ENCODE peak calls at places on chromosomes 11 and 22, in four cellular contexts. C, M, R and A are unnamed samples.
A peak's percentile ranks its signal among the peaks of the same experiment; 100 is the strongest.

GRCh38 chr11:70478194-70478890 is 80.0 kb downstream of the CTTN start:
- DNase-seq in M (no peak), R (no peak), C (no peak), A (no peak)

GRCh38 chr11:116826751-116827431 is 2.8 kb upstream of the APOC3 start:
- DNase-seq in C (no peak), R (no peak), M (no peak), A (no peak)

GRCh38 chr22:26359156-26359555 is 69.9 kb upstream of the ASPHD2 start:
- DNase-seq in R (no peak), M (no peak), C (no peak), A (no peak)

GRCh38 chr11:20226936-20227335 is 66.7 kb upstream of the DBX1 start:
- DNase-seq in R (no peak), C (no peak), M (no peak), A (no peak)

GRCh38 chr11:12942157-12942556 is 67.0 kb upstream of the RASSF10 start:
- DNase-seq in R (no peak), C (no peak), M (no peak), A (no peak)

GRCh38 chr11:72358461-72359405 is 75.6 kb downstream of the CLPB start:
- DNase-seq in M (no peak), R (no peak), C (no peak), A (no peak)

GRCh38 chr11:111388431-111388830 is 9.4 kb upstream of the POU2AF1 start:
- DNase-seq in M (no peak), C (no peak), R (no peak), A (no peak)

GRCh38 chr11:93279911-93280347 is 50.6 kb upstream of the DEUP1 start:
- DNase-seq in C (no peak), M (no peak), R (no peak), A (no peak)

GRCh38 chr11:9313648-9314290 is 624 bp downstream of the TMEM41B start:
- DNase-seq in C (peak; percentile 42), M (no peak), R (no peak), A (no peak)

GRCh38 chr11:66559141-66559861 is 9.1 kb downstream of the CTSF start:
- DNase-seq in C (no peak), M (peak; percentile 70), R (no peak), A (no peak)

GRCh38 chr22:37485006-37485713 is 1.0 kb downstream of the MFNG start:
- DNase-seq in M (peak; percentile 70), R (no peak), C (peak; percentile 36), A (no peak)

GRCh38 chr22:35835998-35836691 is 118.5 kb downstream of the APOL5 start:
- DNase-seq in C (no peak), R (no peak), M (no peak), A (peak; percentile 90)

GRCh38 chr22:38347944-38348750 is 30.9 kb upstream of the CSNK1E start:
- DNase-seq in M (no peak), R (no peak), C (no peak), A (no peak)